ENCODE peak calls at places on chromosomes 5 and 9, in five cellular contexts. X, R, M, Z and T are unnamed samples.

GRCh38 chr9:38288502-38288901 is 104.0 kb upstream of the ALDH1B1 start:
- DNase-seq in X (no peak), R (no peak), M (no peak), Z (no peak), T (no peak)

GRCh38 chr5:126178521-126178920 is 244.7 kb upstream of the GRAMD2B start:
- DNase-seq in X (no peak), R (no peak), M (peak; percentile 44), Z (no peak), T (no peak)

GRCh38 chr5:172052454-172053236 is 46.2 kb upstream of the FBXW11 start:
- DNase-seq in X (no peak), R (no peak), M (peak; percentile 45), Z (no peak), T (no peak)

GRCh38 chr5:52504584-52505240 is 283.0 kb upstream of the ITGA1 start:
- DNase-seq in X (peak; percentile 26), R (no peak), M (no peak), Z (no peak), T (no peak)

GRCh38 chr5:124824637-124825158 is 78.3 kb upstream of the ZNF608 start:
- DNase-seq in X (no peak), R (no peak), M (peak; percentile 82), Z (no peak), T (no peak)

GRCh38 chr5:41925555-41925946 is 470 bp downstream of the FBXO4 start:
- DNase-seq in X (no peak), R (no peak), M (no peak), Z (no peak), T (peak; percentile 15)

GRCh38 chr5:72241346-72242003 is 78.6 kb downstream of the MRPS27 start:
- DNase-seq in X (no peak), R (no peak), M (no peak), Z (peak; percentile 57), T (no peak)

GRCh38 chr9:34986541-34987047 is 3.0 kb upstream of the DNAJB5 start:
- DNase-seq in X (peak; percentile 52), R (peak; percentile 51), M (no peak), Z (peak; percentile 3), T (peak; percentile 72)

GRCh38 chr5:24161559-24161958 is 483.2 kb downstream of the CDH10 start:
- DNase-seq in X (no peak), R (no peak), M (no peak), Z (no peak), T (no peak)

GRCh38 chr5:32753765-32754164 is 42.6 kb downstream of the NPR3 start:
- DNase-seq in X (no peak), R (no peak), M (no peak), Z (no peak), T (no peak)

GRCh38 chr5:142281012-142281374 is 43.8 kb downstream of the SPRY4 start:
- DNase-seq in X (no peak), R (no peak), M (no peak), Z (no peak), T (no peak)

GRCh38 chr5:15682122-15682521 is 182.1 kb downstream of the FBXL7 start:
- DNase-seq in X (no peak), R (no peak), M (no peak), Z (no peak), T (no peak)

GRCh38 chr5:81450940-81451339 is 57.0 kb upstream of the ACOT12 start:
- DNase-seq in X (no peak), R (no peak), M (no peak), Z (no peak), T (no peak)